ENCODE peak calls at places on chromosomes 7 and 10, in ten cellular contexts. A is PC-3, U is right atrium auricular region, M is thoracic aorta, Y is MM.1S, H is transverse colon, B is pancreas, W is astrocyte, X is fibroblast of lung, R is psoas muscle. F is an unnamed sample.

GRCh38 chr7:151244156-151244870 is 4.2 kb downstream of the SMARCD3 start:
- DNase-seq in A (peak; percentile 41), U (no peak), M (no peak), Y (peak; percentile 61), H (peak; percentile 51), B (no peak), W (no peak), X (no peak), R (peak; percentile 64), F (no peak)

GRCh38 chr10:538895-539294 is 150.6 kb downstream of the DIP2C start:
- DNase-seq in A (no peak), U (no peak), M (no peak), Y (no peak), H (no peak), B (no peak), W (peak; percentile 94), X (peak; percentile 91), R (no peak), F (no peak)

GRCh38 chr10:43824934-43825333 is 176.3 kb upstream of the ZNF32 start:
- DNase-seq in A (no peak), U (peak; percentile 83), M (peak; percentile 58), Y (no peak), H (peak; percentile 41), B (no peak), W (peak; percentile 88), X (peak; percentile 90), R (peak; percentile 82), F (no peak)

GRCh38 chr10:32005050-32005449 is 51.2 kb downstream of the KIF5B start:
- DNase-seq in A (peak; percentile 72), U (no peak), M (no peak), Y (peak; percentile 59), H (peak; percentile 27), B (no peak), W (peak; percentile 19), X (peak; percentile 33), R (no peak), F (no peak)

GRCh38 chr7:29900745-29901144 is 88.9 kb downstream of the SCRN1 start:
- DNase-seq in A (no peak), U (no peak), M (no peak), Y (no peak), H (no peak), B (no peak), W (no peak), X (no peak), R (no peak), F (no peak)

GRCh38 chr10:132383026-132383565 is 13.9 kb upstream of the PWWP2B start:
- DNase-seq in A (no peak), U (no peak), M (no peak), Y (no peak), H (peak; percentile 7), B (no peak), W (no peak), X (no peak), R (peak; percentile 11), F (no peak)

GRCh38 chr10:112585052-112585451 is 138.0 kb downstream of the VTI1A start:
- DNase-seq in A (peak; percentile 77), U (no peak), M (peak; percentile 19), Y (no peak), H (no peak), B (no peak), W (peak; percentile 59), X (peak; percentile 68), R (no peak), F (no peak)

GRCh38 chr7:158564648-158565005 is 23.0 kb downstream of the PTPRN2 start:
- DNase-seq in A (no peak), U (no peak), M (no peak), Y (no peak), H (no peak), B (no peak), W (no peak), X (no peak), R (no peak), F (no peak)

GRCh38 chr10:110657968-110658691 is 14.0 kb downstream of the RBM20 start:
- DNase-seq in A (no peak), U (no peak), M (no peak), Y (no peak), H (no peak), B (no peak), W (no peak), X (no peak), R (no peak), F (no peak)

GRCh38 chr10:110655286-110655685 is 11.2 kb downstream of the RBM20 start:
- DNase-seq in A (no peak), U (no peak), M (no peak), Y (no peak), H (no peak), B (no peak), W (no peak), X (no peak), R (no peak), F (no peak)

GRCh38 chr10:110661292-110661691 is 17.2 kb downstream of the RBM20 start:
- DNase-seq in A (no peak), U (no peak), M (no peak), Y (no peak), H (no peak), B (no peak), W (no peak), X (no peak), R (no peak), F (no peak)

GRCh38 chr10:110656612-110657011 is 12.5 kb downstream of the RBM20 start:
- DNase-seq in A (no peak), U (no peak), M (no peak), Y (no peak), H (no peak), B (no peak), W (no peak), X (no peak), R (no peak), F (no peak)

GRCh38 chr10:110659558-110659957 is 15.4 kb downstream of the RBM20 start:
- DNase-seq in A (no peak), U (no peak), M (no peak), Y (no peak), H (no peak), B (no peak), W (no peak), X (no peak), R (no peak), F (no peak)
- H3K27me3 ChIP-seq in A (no peaks in the 10 kb centered on the region), U (no peaks in the 10 kb centered on the region), M (no peaks in the 10 kb centered on the region), Y (no peaks in the 10 kb centered on the region), H (peaks cover 6% of the 10 kb centered on the region), B (peaks cover under 1% of the 10 kb centered on the region), W (no peaks in the 10 kb centered on the region), X (peaks cover 2% of the 10 kb centered on the region), R (no peaks in the 10 kb centered on the region), F (no peaks in the 10 kb centered on the region)

GRCh38 chr7:23012186-23012585 is 1.7 kb downstream of the HYCC1 start:
- DNase-seq in A (no peak), U (no peak), M (no peak), Y (no peak), H (no peak), B (no peak), W (no peak), X (no peak), R (no peak), F (no peak)
- H3K4me3 ChIP-seq in A (peak overlapping the region; percentile 88), U (peak overlapping the region; percentile 82), M (peak overlapping the region; percentile 94), Y (peak overlapping the region; percentile 74), H (no peak overlapping the region), B (no peak overlapping the region), W (peak overlapping the region; percentile 83), X (peak overlapping the region; percentile 68), R (peak overlapping the region; percentile 85), F (no peak overlapping the region)

GRCh38 chr7:100176096-100176835 is 915 bp downstream of the GPC2 start:
- DNase-seq in A (no peak), U (no peak), M (no peak), Y (no peak), H (no peak), B (no peak), W (no peak), X (no peak), R (no peak), F (no peak)

GRCh38 chr7:100174582-100174981 is 2.6 kb downstream of the GPC2 start:
- DNase-seq in A (no peak), U (no peak), M (no peak), Y (no peak), H (no peak), B (no peak), W (no peak), X (no peak), R (no peak), F (no peak)

GRCh38 chr7:100175296-100175935 is 1.8 kb downstream of the GPC2 start:
- DNase-seq in A (no peak), U (no peak), M (no peak), Y (no peak), H (no peak), B (no peak), W (no peak), X (no peak), R (no peak), F (no peak)

GRCh38 chr7:100173806-100174495 is 3.2 kb downstream of the GPC2 start:
- DNase-seq in A (no peak), U (no peak), M (no peak), Y (no peak), H (no peak), B (no peak), W (no peak), X (no peak), R (no peak), F (no peak)

DNA sequence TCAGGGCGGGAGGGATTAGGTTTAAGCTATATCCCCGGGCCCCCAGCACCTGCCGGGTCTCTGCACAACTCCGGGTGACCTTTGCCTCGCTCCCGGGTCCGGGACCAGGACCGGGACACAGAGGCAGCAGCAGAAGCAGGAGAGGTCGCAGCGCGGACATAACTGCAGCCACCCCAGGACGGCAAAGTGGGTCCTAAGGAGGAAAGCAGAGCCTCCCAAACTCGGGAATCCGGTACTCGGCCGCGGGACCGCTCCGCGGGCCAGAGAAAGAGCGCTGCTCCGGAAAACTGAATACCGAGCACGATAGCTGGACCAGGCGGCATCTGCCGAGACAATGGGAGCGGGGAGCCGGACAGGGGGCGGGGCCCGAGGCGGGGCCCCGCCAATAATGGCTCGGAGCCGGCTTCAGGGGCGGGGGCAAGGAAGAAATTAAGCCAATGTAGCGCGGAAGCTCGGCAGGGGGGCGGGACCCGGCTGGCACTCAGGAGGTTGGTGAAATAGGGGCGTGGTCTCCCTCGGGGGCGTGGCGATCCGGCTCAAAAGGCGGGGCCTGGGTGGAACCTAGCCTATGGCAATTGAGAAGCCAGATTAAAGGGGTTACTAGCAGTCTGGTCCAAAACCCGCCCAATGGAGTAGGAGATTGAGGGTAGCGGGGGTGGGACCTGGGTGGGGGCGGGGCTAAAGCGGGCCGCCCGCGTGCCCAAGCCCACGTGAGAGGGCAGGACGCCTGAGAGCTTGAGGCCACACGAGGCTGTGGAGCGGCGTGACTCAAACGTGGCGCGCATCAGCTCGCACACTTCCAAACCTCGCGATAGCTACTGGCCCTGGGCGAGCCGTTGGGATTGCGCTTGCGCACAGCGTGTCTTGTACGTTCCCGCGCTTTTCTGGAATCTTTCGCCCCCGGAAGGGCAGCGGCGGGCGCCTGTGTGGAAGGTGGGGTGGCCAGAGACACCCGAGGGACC is at the start of the genes GPC2 and STAG3:
- DNase-seq in A (peak; percentile 93), U (peak; percentile 94), M (peak; percentile 78), Y (peak; percentile 96), H (peak; percentile 97), B (peak; percentile 96), W (peak; percentile 81), X (peak; percentile 91), R (peak; percentile 97), F (peak; percentile 78)
- TF ChIP-seq CTCF in A (no peak), U (no peak), M (no peak), Y (no peak), H (no peak), B (no peak), W (no peak), X (no peak), R (no peak), F (no peak)

DNA sequence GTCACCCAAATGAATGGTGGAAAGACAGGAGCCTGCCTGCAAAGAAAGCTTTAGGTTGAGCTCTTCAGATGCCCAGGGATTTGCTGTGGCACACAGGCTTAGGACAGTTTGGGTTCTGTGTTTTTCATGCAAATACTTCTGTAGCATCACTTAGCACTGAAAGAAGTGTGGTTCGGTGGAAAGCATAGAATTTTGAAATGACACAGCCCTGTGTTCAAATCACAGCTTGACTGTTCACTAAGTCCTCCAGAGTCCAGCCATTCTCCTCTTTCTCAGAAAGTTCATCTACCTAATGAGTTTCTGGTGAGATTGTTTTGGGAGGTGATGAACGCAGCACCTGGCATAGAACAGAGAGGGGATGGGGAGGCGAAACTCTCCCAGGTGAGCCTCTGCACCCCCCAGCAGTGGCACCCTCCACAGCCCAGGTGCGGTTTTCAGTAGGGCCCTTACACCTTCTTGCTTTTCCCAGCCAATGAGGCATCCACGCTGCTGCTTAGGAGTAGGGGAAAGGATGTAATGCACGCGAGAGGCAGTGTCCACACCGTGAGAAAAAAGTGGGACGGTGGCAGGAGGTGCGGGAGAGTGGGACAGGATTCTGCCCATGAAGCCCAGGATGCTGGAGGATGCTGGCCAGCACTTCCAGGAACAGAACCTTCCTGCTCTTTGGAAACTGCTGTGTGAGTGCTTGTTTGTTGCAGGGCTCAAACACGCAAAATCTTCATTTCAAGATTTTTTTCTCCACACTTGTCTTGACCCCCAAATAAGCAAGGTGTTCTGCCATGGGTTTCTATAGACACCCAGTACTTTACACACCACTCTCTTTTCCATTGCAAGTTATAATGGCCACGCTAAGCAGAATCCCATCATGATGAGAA is 11.6 kb downstream of the EN2 start:
- DNase-seq in A (no peak), U (no peak), M (no peak), Y (no peak), H (no peak), B (no peak), W (no peak), X (no peak), R (no peak), F (no peak)
- H3K27me3 ChIP-seq in A (peaks cover 55% of the 10 kb centered on the region), U (peaks cover 58% of the 10 kb centered on the region), M (peaks cover 22% of the 10 kb centered on the region), Y (peaks cover 97% of the 10 kb centered on the region), H (peaks cover 100% of the 10 kb centered on the region), B (peaks cover 66% of the 10 kb centered on the region), W (peaks cover 83% of the 10 kb centered on the region), X (peaks cover 58% of the 10 kb centered on the region), R (no peaks in the 10 kb centered on the region), F (peaks cover 89% of the 10 kb centered on the region)

F was measured in kidney epithelial cell.